ENCODE peak calls at places on chromosomes 4 and X, in nine cellular contexts. X is AG09309; S is iPS-NIHi11; U is activated CD4-positive, alpha-beta T cell treated with anti-CD3 and anti-CD28 coated beads, Interleukin-2, amount 10 ng/mL, durations not matched to agents 7 days and 5 days; V is stimulated activated naive CD8-positive, alpha-beta T cell treated with anti-CD3 and anti-CD28 coated beads, Interleukin-15, amount 100 ng/mL, for 72 hours; L is kidney; C is Caki2; Q is GM12865; T is NCI-H1105. A is an unnamed sample.

GRCh38 chrX:24153175-24153795 is 3.8 kb downstream of the ZFX start:
- DNase-seq in U (peak; percentile 13), S (no peak), L (peak; percentile 58), V (no peak), T (no peak), C (peak; percentile 21), Q (peak; percentile 49), X (no peak), A (peak; percentile 48)

GRCh38 chrX:10636337-10636736 is 16.0 kb upstream of the MID1 start:
- DNase-seq in T (no peak), X (no peak), C (peak; percentile 49), V (no peak), Q (no peak), U (no peak), L (no peak), S (peak; percentile 58), A (peak; percentile 71)

GRCh38 chr4:175339100-175339707 is 421.0 kb downstream of the ADAM29 start:
- DNase-seq in X (peak; percentile 47), Q (no peak), U (no peak), S (no peak), V (no peak), L (no peak), C (no peak), T (no peak), A (no peak)

GRCh38 chr4:154719087-154719486 is 24.7 kb upstream of the LRAT start:
- DNase-seq in L (no peak), Q (no peak), C (peak; percentile 54), V (no peak), X (peak; percentile 2), T (no peak), U (no peak), S (no peak), A (peak; percentile 14)

GRCh38 chr4:184273166-184274147 is 55.8 kb upstream of the ENPP6 start:
- DNase-seq in T (no peak), C (no peak), Q (peak; percentile 86), X (no peak), U (peak; percentile 2), L (no peak), S (no peak), V (no peak), A (no peak)

GRCh38 chr4:75069493-75070074 is 136.7 kb downstream of the PARM1 start:
- DNase-seq in Q (peak; percentile 52), S (no peak), L (no peak), X (no peak), C (no peak), T (no peak), V (no peak), U (no peak), A (no peak)

GRCh38 chr4:98864560-98864959 is 64.4 kb downstream of the EIF4E start:
- DNase-seq in V (no peak), S (no peak), Q (no peak), C (no peak), X (no peak), T (no peak), U (no peak), L (no peak), A (no peak)

GRCh38 chr4:165368567-165368966 is 10.2 kb upstream of the CPE start:
- DNase-seq in Q (no peak), U (no peak), S (no peak), X (no peak), T (no peak), C (no peak), V (no peak), L (no peak), A (no peak)

GRCh38 chr4:48722509-48723446 is 57.3 kb downstream of the FRYL start:
- DNase-seq in U (no peak), L (no peak), C (no peak), X (no peak), T (no peak), V (no peak), S (no peak), Q (no peak), A (no peak)

GRCh38 chr4:7156273-7157139 is 35.8 kb upstream of the SORCS2 start:
- DNase-seq in V (no peak), T (no peak), C (no peak), U (no peak), Q (no peak), L (no peak), S (peak; percentile 71), X (no peak), A (peak; percentile 27)

GRCh38 chrX:115367956-115368355 is 78.4 kb downstream of the LUZP4 start:
- DNase-seq in S (no peak), X (no peak), Q (no peak), V (no peak), T (no peak), C (no peak), U (no peak), L (no peak), A (no peak)

GRCh38 chr4:105236202-105236916 is 89.7 kb downstream of the TET2 start:
- DNase-seq in S (no peak), C (no peak), X (no peak), T (no peak), U (no peak), L (no peak), V (no peak), Q (peak; percentile 73), A (no peak)

GRCh38 chr4:6885953-6886557 is 23.6 kb upstream of the TBC1D14 start:
- DNase-seq in C (peak; percentile 88), U (no peak), Q (peak; percentile 57), V (no peak), S (no peak), L (no peak), X (peak; percentile 64), T (peak; percentile 11), A (no peak)

GRCh38 chr4:61200991-61201526 is 933 bp downstream of the ADGRL3 start:
- DNase-seq in U (no peak), C (no peak), S (peak; percentile 18), Q (no peak), X (no peak), L (peak; percentile 68), V (no peak), T (no peak), A (no peak)

A was measured in A549.